ENCODE peak calls at places on chromosomes 11 and 22, in seven cellular contexts. One of them, this sample, is unnamed.

GRCh38 chr11:131094828-131095227 is 178.5 kb upstream of the SNX19 start:
- DNase-seq in IMR-90: no peak
- DNase-seq in mesendoderm: no peak
- DNase-seq in H9: no peak
- DNase-seq in neuronal stem cell: no peak
- DNase-seq in trophoblast cell: no peak
- DNase-seq in H1: no peak
- DNase-seq in this sample: no peak

GRCh38 chr11:60854847-60855725 is 664 bp downstream of the PTGDR2 start:
- DNase-seq in IMR-90: no peak
- DNase-seq in mesendoderm: no peak
- DNase-seq in H9: no peak
- DNase-seq in neuronal stem cell: no peak
- DNase-seq in trophoblast cell: no peak
- DNase-seq in H1: no peak
- DNase-seq in this sample: no peak

GRCh38 chr11:62536301-62536957 is 10.2 kb downstream of the AHNAK start:
- DNase-seq in IMR-90: no peak
- DNase-seq in mesendoderm: no peak
- DNase-seq in H9: no peak
- DNase-seq in neuronal stem cell: no peak
- DNase-seq in trophoblast cell: no peak
- DNase-seq in H1: no peak
- DNase-seq in this sample: no peak

GRCh38 chr11:117222991-117223740 is 8.7 kb downstream of the PCSK7 start:
- DNase-seq in IMR-90: no peak
- DNase-seq in mesendoderm: no peak
- DNase-seq in H9: no peak
- DNase-seq in neuronal stem cell: no peak
- DNase-seq in trophoblast cell: no peak
- DNase-seq in H1: no peak
- DNase-seq in this sample: no peak

GRCh38 chr11:16099501-16099900 is 256.8 kb downstream of the SOX6 start:
- DNase-seq in IMR-90: no peak
- DNase-seq in mesendoderm: no peak
- DNase-seq in H9: no peak
- DNase-seq in neuronal stem cell: no peak
- DNase-seq in trophoblast cell: no peak
- DNase-seq in H1: no peak
- DNase-seq in this sample: no peak

GRCh38 chr22:39596601-39597000 is 26.0 kb downstream of the CACNA1I start:
- DNase-seq in IMR-90: no peak
- DNase-seq in mesendoderm: no peak
- DNase-seq in H9: no peak
- DNase-seq in neuronal stem cell: no peak
- DNase-seq in trophoblast cell: no peak
- DNase-seq in H1: no peak
- DNase-seq in this sample: no peak

GRCh38 chr11:110467556-110467955 is 37.8 kb downstream of the FDX1 start:
- DNase-seq in IMR-90: no peak
- DNase-seq in mesendoderm: peak
- DNase-seq in H9: no peak
- DNase-seq in neuronal stem cell: no peak
- DNase-seq in trophoblast cell: no peak
- DNase-seq in H1: no peak
- DNase-seq in this sample: no peak

GRCh38 chr11:833114-833791 is 501 bp downstream of the CD151 start:
- DNase-seq in IMR-90: no peak
- DNase-seq in mesendoderm: no peak
- DNase-seq in H9: no peak
- DNase-seq in neuronal stem cell: no peak
- DNase-seq in trophoblast cell: no peak
- DNase-seq in H1: no peak
- DNase-seq in this sample: peak

GRCh38 chr11:1073261-1073724 is 1.4 kb upstream of the MUC2 start:
- DNase-seq in IMR-90: peak
- DNase-seq in mesendoderm: no peak
- DNase-seq in H9: no peak
- DNase-seq in neuronal stem cell: no peak
- DNase-seq in trophoblast cell: no peak
- DNase-seq in H1: no peak
- DNase-seq in this sample: no peak

GRCh38 chr11:60840711-60841430 is 1.0 kb upstream of the CCDC86 start:
- DNase-seq in IMR-90: peak
- DNase-seq in mesendoderm: no peak
- DNase-seq in H9: no peak
- DNase-seq in neuronal stem cell: no peak
- DNase-seq in trophoblast cell: no peak
- DNase-seq in H1: no peak
- DNase-seq in this sample: peak

GRCh38 chr22:24325105-24325757 is 54.6 kb downstream of the SPECC1L start:
- DNase-seq in IMR-90: peak
- DNase-seq in mesendoderm: peak
- DNase-seq in H9: no peak
- DNase-seq in neuronal stem cell: no peak
- DNase-seq in trophoblast cell: peak
- DNase-seq in H1: no peak
- DNase-seq in this sample: peak

GRCh38 chr11:19715373-19715772 is 2.7 kb downstream of the NAV2 start:
- DNase-seq in IMR-90: peak
- DNase-seq in mesendoderm: no peak
- DNase-seq in H9: no peak
- DNase-seq in neuronal stem cell: no peak
- DNase-seq in trophoblast cell: peak
- DNase-seq in H1: no peak
- DNase-seq in this sample: peak

GRCh38 chr11:131609921-131610320 is 239.5 kb downstream of the NTM start:
- DNase-seq in IMR-90: no peak
- DNase-seq in mesendoderm: no peak
- DNase-seq in H9: no peak
- DNase-seq in neuronal stem cell: no peak
- DNase-seq in trophoblast cell: no peak
- DNase-seq in H1: no peak
- DNase-seq in this sample: no peak

DNA sequence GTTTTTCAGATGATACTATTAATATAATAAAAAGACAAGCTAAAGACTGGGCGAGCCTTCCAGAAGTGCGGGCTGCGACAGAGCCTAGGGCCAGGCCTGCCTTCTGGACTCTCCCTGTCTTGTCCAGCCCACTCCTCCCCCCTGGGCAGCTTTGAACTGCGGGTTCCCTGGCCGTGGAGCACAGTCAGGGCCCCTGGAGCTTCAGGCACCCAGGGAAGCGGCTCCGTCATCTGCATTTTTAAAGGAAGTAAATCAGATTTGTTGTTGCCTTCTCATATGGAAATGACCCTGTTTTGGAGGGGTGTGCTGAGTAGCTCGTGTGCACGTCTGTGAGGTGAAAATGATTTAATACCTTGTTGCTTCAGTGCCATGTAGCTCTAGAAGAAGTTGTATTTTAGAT is 265.3 kb downstream of the TBC1D22A start:
- DNase-seq in IMR-90: no peak
- DNase-seq in mesendoderm: no peak
- DNase-seq in H9: no peak
- DNase-seq in neuronal stem cell: no peak
- DNase-seq in trophoblast cell: no peak
- DNase-seq in H1: no peak
- DNase-seq in this sample: no peak
- H2BK5ac ChIP-seq in IMR-90: no peak
- H2BK5ac ChIP-seq in mesendoderm: no peak
- H2BK5ac ChIP-seq in H9: no peak
- H2BK5ac ChIP-seq in neuronal stem cell: no peak
- H2BK5ac ChIP-seq in trophoblast cell: no peak
- H2BK5ac ChIP-seq in H1: no peak
- H2BK5ac ChIP-seq in this sample: no peak

DNA sequence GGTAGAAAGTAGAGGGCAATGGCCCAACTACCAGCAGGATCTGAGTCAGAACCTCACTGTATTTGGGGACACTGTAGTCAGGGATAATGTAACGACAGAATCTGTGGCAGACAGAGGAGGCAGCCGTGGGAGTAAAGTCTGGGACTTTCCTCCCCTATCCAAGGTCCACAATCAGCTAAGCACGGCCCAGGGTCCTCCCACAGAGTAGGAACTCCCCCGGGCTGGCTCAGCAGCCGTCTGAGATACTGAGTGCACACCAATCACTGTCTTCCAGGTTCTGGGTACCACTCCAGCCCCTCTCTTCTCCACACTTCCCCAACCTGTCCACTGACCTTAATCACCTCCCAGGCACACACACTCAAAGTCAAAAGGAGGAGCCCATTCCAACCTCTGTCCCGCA is 3.2 kb downstream of the IGSF9B start:
- DNase-seq in IMR-90: no peak
- DNase-seq in mesendoderm: no peak
- DNase-seq in H9: no peak
- DNase-seq in neuronal stem cell: no peak
- DNase-seq in trophoblast cell: no peak
- DNase-seq in H1: no peak
- DNase-seq in this sample: no peak
- H3K4me2 ChIP-seq in IMR-90: no peak
- H3K4me2 ChIP-seq in mesendoderm: no peak
- H3K4me2 ChIP-seq in H9: no peak
- H3K4me2 ChIP-seq in neuronal stem cell: no peak
- H3K4me2 ChIP-seq in trophoblast cell: no peak
- H3K4me2 ChIP-seq in H1: no peak
- H3K4me2 ChIP-seq in this sample: no peak

DNA sequence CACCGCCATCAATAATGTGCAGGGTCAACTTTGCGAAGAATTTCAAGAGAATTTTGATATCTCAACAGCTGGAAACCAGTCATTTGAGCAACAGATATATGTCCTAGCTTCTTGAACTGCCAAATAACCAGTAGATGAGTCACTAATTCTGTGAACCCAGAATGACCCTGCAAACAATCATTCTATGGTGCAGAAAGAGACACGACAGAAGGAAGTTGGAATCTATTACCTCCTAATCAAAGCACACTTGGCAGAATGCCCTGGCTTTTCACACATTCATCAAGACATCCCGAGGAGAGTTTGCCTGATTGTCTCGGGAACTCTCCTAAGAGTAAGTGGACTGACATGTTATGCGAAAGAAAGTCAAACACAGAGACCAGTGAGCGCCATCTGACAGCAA is 621.1 kb downstream of the OPCML start:
- DNase-seq in IMR-90: peak
- DNase-seq in mesendoderm: peak
- DNase-seq in H9: no peak
- DNase-seq in neuronal stem cell: no peak
- DNase-seq in trophoblast cell: no peak
- DNase-seq in H1: no peak
- DNase-seq in this sample: peak
- H2BK5ac ChIP-seq in IMR-90: no peak
- H2BK5ac ChIP-seq in mesendoderm: no peak
- H2BK5ac ChIP-seq in H9: no peak
- H2BK5ac ChIP-seq in neuronal stem cell: no peak
- H2BK5ac ChIP-seq in trophoblast cell: no peak
- H2BK5ac ChIP-seq in H1: no peak
- H2BK5ac ChIP-seq in this sample: no peak

DNA sequence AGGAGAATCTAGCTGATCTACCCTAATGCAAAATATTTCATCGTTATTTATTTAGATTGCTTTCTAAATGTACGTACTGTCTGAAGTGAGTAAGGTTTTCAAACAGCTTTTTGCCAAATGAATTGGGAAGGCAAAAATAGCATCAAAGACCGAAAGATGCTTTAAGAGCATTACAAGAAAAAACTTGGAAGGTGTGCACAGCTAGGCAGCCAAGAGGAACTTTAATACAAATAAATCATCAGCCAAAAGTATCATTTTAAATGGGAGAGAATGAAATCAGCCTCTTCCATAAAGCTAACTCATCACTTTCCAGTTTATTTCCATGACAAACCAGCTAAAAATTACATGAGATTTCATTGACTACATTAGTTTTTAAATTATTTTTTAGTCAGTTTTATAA is 30.2 kb upstream of the CFAP300 start:
- DNase-seq in IMR-90: no peak
- DNase-seq in mesendoderm: no peak
- DNase-seq in H9: no peak
- DNase-seq in neuronal stem cell: no peak
- DNase-seq in trophoblast cell: no peak
- DNase-seq in H1: no peak
- DNase-seq in this sample: no peak
- H3K4me2 ChIP-seq in IMR-90: no peak
- H3K4me2 ChIP-seq in mesendoderm: no peak
- H3K4me2 ChIP-seq in H9: no peak
- H3K4me2 ChIP-seq in neuronal stem cell: no peak
- H3K4me2 ChIP-seq in trophoblast cell: no peak
- H3K4me2 ChIP-seq in H1: no peak
- H3K4me2 ChIP-seq in this sample: no peak